ENCODE peak calls at places on chromosomes 5 and 9, in seven cellular contexts. O is neural progenitor cell, C is fibroblast of lung, Y is mammary epithelial cell, J is Panc1, K is IMR-90, X is fibroblast of pulmonary artery. W is an unnamed sample.

GRCh38 chr5:1897816-1898450 is 15.2 kb upstream of the IRX4 start:
- DNase-seq in O (no peak), Y (no peak), C (no peak), J (no peak), K (no peak), X (no peak), W (no peak)

GRCh38 chr9:111501005-111501562 is 16.9 kb upstream of the ECPAS start:
- DNase-seq in K (no peak), Y (no peak), O (no peak), X (no peak), C (no peak), J (no peak), W (no peak)

GRCh38 chr5:40428129-40428528 is 251.6 kb upstream of the PTGER4 start:
- DNase-seq in J (no peak), Y (peak), K (peak), X (peak), C (peak), O (no peak), W (peak)

GRCh38 chr9:114321759-114322158 is 1.1 kb upstream of the ORM1 start:
- DNase-seq in J (no peak), C (peak), K (peak), O (no peak), Y (no peak), X (no peak), W (no peak)

GRCh38 chr9:10230512-10230911 is 382.3 kb downstream of the PTPRD start:
- DNase-seq in C (no peak), K (no peak), X (no peak), J (no peak), O (no peak), Y (no peak), W (no peak)

GRCh38 chr5:149114403-149115312 is 26.6 kb upstream of the ABLIM3 start:
- DNase-seq in Y (peak), J (peak), O (peak), K (peak), C (peak), X (peak), W (peak)

GRCh38 chr5:37251673-37252072 is 2.5 kb upstream of the CPLANE1 start:
- DNase-seq in Y (no peak), X (no peak), O (no peak), K (peak), J (no peak), C (no peak), W (no peak)

GRCh38 chr9:134807726-134808125 is 72.9 kb upstream of the FCN2 start:
- DNase-seq in O (peak), K (peak), X (peak), Y (no peak), C (peak), J (no peak), W (no peak)

GRCh38 chr9:27108981-27109541 is at the start of gene TEK:
- DNase-seq in X (peak), J (no peak), Y (no peak), O (peak), C (peak), K (peak), W (no peak)

GRCh38 chr9:6354072-6354686 is 26.0 kb downstream of the TPD52L3 start:
- DNase-seq in C (peak), O (peak), J (peak), Y (peak), K (peak), X (peak), W (peak)

GRCh38 chr5:175822225-175822624 is 49.2 kb upstream of the CPLX2 start:
- DNase-seq in K (no peak), O (no peak), X (no peak), C (peak), Y (no peak), J (no peak), W (peak)

GRCh38 chr9:26210338-26210851 is 532.2 kb upstream of the TUSC1 start:
- DNase-seq in O (peak), J (no peak), Y (no peak), K (peak), X (no peak), C (peak), W (no peak)

GRCh38 chr5:67246108-67246507 is 49.5 kb upstream of the CD180 start:
- DNase-seq in X (peak), C (peak), O (peak), K (peak), Y (peak), J (peak), W (peak)

GRCh38 chr5:81156732-81157131 is 76.4 kb upstream of the CKMT2 start:
- DNase-seq in C (no peak), X (no peak), Y (no peak), J (no peak), O (no peak), K (no peak), W (no peak)

GRCh38 chr5:157431544-157432200 is 28.3 kb upstream of the NIPAL4 start:
- DNase-seq in Y (peak), K (peak), O (peak), C (peak), X (peak), J (peak), W (peak)

GRCh38 chr5:143119301-143119769 is 284.2 kb downstream of the NR3C1 start:
- DNase-seq in J (no peak), Y (no peak), C (no peak), K (peak), O (no peak), X (no peak), W (no peak)

DNA sequence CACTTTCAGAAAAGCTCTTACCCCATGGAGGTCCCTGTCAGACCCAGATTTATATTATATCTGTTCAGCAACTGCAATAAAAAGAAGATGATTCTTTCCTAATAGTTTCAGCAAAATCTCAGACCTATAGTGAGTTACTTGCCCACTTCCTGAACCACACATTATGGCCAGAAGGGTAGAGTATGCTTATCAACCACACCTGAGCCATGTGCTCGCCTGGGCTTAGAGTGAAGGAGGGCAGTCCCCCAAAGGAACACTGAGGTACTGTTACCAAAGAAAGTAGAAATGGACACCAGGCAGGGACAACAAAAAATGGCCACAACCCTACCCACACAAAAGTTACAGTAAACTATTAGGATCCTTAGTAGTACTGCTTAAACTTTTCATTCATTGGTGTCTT is 128.7 kb downstream of the ZNF608 start:
- DNase-seq in O (no peak), X (no peak), J (no peak), C (no peak), K (no peak), Y (no peak), W (no peak)
- TF ChIP-seq CTCF in O (no peak), X (no peak), J (no peak), C (no peak), K (no peak), Y (no peak), W (no peak)

GRCh38 chr9:96217756-96218693 is 84.0 kb downstream of the HSD17B3 start:
- DNase-seq in X (peak), C (peak), Y (peak), K (peak), J (peak), O (peak), W (peak)

GRCh38 chr9:96217358-96217755 is 84.6 kb downstream of the HSD17B3 start:
- DNase-seq in X (no peak), C (no peak), Y (no peak), K (no peak), O (peak), J (no peak), W (no peak)

GRCh38 chr9:96216618-96217017 is 85.4 kb downstream of the HSD17B3 start:
- DNase-seq in Y (no peak), C (no peak), O (no peak), K (no peak), J (no peak), X (no peak), W (no peak)

GRCh38 chr9:96215841-96216240 is 86.1 kb downstream of the HSD17B3 start:
- DNase-seq in X (no peak), O (no peak), K (no peak), C (no peak), J (no peak), Y (no peak), W (no peak)

DNA sequence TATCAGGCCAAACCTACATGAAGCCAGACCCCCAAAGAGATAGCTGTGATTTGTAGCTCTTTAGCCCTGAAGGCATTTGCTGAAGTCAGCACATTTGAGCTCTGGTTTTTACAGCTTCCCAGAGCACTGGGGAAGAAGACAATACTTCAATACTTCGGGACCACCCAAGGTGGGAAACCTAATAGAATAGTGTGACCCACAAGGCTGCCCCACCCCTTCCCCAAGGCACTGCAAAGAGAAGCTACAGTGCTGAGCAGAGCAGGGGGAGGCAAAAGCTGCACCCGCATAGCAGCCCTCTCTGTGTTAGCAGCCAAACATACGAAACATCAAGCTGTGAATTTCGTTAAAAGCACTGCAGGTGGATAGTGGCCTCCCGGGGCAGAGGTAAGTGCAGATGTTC is 87.3 kb downstream of the HSD17B3 start:
- DNase-seq in Y (no peak), O (peak), J (no peak), X (no peak), K (no peak), C (no peak), W (no peak)
- TF ChIP-seq CTCF in Y (no peak), O (no peak), J (no peak), X (no peak), K (no peak), C (no peak), W (no peak)

GRCh38 chr9:4667681-4668080 is 1.4 kb upstream of the SPATA6L start:
- DNase-seq in O (no peak), K (no peak), X (no peak), Y (no peak), C (no peak), J (no peak), W (no peak)

GRCh38 chr9:4663956-4664355 is 1.9 kb downstream of the PLPP6 start:
- DNase-seq in J (no peak), C (no peak), X (no peak), K (no peak), Y (no peak), O (no peak), W (no peak)

GRCh38 chr9:4668604-4669003 is 2.3 kb upstream of the SPATA6L start:
- DNase-seq in O (no peak), C (no peak), J (no peak), X (no peak), K (no peak), Y (no peak), W (no peak)

GRCh38 chr9:4665357-4665756 is 923 bp downstream of the SPATA6L start:
- DNase-seq in J (no peak), X (peak), K (peak), Y (peak), O (no peak), C (peak), W (no peak)

DNA sequence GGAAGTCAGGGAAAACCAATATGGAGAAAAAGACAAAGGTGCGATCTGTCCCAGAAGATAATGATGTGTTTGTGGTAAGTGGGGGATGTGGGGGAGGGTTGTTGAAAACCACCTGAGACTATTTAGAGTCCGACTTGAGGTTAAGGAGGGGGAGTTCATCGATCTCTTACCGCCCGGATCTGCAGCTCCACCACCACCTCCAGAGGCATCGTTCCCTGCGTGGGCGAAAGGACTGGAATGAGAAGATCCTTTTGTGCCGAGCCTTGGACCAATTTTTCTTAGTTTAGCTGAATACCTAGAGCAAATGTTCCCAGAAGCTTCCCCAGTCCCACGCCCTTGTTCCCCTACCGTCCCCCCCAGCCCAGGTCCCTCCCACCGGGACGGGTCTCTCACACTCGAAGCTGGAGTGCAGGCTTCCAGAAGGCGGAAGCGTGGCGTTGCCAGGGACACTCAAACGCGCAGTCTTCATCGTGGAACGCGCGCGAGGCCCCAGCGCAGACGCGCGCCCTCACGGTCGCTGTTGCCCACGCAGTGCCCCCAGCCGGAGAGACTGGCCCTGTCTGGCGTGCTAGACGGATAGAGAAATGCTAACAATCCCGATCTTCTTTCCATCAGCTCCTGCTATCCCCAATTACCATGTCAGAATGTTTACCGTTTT is at the start of gene SPATA6L:
- DNase-seq in X (peak), K (peak), Y (peak), C (peak), J (no peak), O (peak), W (peak)
- TF ChIP-seq CTCF in X (peak), K (no peak), Y (no peak), C (no peak), J (no peak), O (peak), W (no peak)

DNA sequence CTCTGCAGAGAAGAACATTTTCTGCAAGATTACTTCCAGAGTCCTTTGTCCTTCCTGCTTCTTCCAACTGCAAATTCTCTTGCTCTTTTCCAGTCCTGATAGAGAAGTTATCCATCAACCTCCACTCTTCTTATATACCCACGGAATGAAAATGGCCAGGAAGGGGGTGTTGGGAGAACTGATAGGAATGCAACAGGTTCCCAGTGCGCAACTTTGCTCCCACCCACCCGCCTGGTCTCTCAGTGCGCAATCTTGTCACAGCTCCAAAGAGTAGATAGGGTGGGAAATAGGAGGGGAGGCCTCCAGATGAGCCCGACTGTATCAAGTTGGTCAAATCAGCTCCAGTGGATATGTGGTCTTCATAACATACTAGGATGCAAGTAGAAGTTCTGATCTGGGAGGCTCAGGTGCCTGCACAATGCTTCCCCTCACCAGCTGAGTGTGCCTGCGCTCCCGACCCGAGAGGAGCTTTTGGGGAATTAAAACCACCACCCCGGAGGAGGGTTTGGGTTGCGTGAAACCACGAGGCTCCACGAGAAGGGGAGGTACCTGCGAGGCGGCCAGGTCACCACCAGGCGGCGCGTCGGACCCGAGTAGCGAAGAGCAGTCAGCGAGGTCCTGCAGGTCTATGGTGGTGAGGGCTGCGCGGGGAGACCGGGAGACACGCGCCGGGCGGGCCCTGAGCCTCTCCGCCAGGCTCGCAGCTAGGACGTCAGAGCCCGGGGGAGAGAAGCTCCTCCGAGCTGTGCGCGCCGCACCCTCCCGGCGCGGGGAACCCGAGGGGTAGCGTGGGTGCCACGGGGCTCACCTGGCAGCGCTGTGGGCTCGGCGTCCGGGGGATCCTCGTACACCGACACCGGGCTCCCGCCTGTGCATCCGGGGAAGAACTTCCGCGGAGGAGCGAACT is 835 bp downstream of the MCIDAS start:
- DNase-seq in O (peak), J (no peak), X (peak), K (peak), C (peak), Y (peak), W (peak)
- TF ChIP-seq CTCF in O (peak), J (peak), X (peak), K (peak), C (peak), Y (peak), W (peak)

DNA sequence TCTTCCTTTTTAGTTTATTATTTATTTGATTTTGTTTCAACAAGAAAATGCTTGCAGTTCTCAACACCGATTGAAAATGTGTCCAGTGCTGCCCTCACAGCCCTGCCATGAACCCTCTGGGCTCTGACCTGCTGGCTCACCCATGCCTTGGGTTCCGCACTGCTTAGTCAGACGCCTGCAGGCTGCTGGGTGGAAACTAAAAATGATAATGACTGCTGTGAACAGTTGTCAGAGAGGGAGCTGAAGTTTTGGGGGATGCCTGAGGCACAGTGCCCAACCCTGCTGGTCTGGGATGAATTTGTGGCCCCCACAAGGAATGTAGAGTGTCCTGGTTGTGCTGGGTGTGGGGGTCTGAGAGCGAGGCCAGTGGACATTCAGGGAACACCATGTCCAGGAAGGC is 22.2 kb upstream of the CFAP157 start:
- DNase-seq in O (no peak), X (peak), Y (peak), J (no peak), C (peak), K (peak), W (no peak)
- TF ChIP-seq CTCF in O (no peak), X (no peak), Y (no peak), J (no peak), C (no peak), K (no peak), W (no peak)

DNA sequence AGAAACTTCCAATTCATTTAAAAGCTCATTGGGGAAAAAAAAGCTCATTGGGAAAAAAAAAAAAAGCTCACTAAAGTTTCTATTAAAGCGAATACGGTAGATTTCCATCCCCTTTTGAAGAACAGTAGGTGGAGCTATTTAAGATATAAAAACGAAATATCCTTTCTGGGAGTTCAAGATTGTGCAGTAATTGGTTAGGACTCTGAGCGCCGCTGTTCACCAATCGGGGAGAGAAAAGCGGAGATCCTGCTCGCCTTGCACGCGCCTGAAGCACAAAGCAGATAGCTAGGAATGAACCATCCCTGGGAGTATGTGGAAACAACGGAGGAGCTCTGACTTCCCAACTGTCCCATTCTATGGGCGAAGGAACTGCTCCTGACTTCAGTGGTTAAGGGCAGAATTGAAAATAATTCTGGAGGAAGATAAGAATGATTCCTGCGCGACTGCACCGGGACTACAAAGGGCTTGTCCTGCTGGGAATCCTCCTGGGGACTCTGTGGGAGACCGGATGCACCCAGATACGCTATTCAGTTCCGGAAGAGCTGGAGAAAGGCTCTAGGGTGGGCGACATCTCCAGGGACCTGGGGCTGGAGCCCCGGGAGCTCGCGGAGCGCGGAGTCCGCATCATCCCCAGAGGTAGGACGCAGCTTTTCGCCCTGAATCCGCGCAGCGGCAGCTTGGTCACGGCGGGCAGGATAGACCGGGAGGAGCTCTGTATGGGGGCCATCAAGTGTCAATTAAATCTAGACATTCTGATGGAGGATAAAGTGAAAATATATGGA is at the start of gene PCDHGA12:
- DNase-seq in O (no peak), K (peak), Y (peak), X (peak), J (no peak), C (peak), W (peak)
- TF ChIP-seq CTCF in O (no peak), K (peak), Y (peak), X (peak), J (no peak), C (peak), W (peak)

DNA sequence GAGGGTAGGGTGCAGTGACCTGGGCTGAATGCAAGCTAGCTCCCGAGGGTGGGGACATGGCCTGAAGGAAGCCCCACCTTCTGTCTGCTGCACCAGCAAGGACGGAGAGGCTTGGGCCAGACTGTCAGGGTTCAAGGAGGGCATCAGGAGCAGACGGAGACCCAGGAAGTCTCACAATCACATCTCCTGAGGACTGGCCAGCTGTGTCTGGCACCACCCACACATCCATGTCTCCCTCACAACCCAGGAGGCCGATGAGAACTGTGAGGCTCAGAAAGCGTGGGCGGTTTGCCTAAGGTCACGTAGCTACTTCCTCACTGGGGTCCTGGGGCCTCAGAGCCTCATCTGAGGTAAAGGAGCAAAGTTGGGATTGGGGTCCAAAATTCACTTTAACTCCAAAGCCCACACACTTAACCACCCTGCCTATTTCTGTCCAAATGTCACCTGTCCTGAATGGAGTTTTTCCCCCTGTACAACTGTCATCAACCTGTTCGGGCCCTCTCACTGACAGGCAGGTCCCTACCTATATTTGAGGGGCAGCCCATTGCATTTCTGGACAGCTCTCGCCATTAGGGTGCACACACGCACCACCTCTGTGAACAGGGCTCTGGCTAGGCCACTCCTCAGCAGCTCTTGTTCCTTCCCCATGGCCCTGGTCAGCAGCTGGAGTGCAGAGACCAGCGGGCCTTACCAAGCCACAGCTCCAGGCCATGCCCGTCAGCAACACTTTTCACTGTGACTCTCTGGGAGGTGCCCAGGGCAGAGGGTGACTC is 3.4 kb downstream of the IL13 start:
- DNase-seq in Y (no peak), O (no peak), J (no peak), K (no peak), X (peak), C (no peak), W (peak)
- TF ChIP-seq CTCF in Y (no peak), O (no peak), J (no peak), K (no peak), X (no peak), C (no peak), W (no peak)

W was measured in activated CD8-positive, alpha-beta T cell treated with anti-CD3 and anti-CD28 coated beads for 36 hours.